ENCODE peak calls at places on chromosomes 5 and 9, in ten cellular contexts. One of them, this sample, is unnamed.

GRCh38 chr9:33934188-33934878 is 114.4 kb downstream of the UBAP2 start:
- DNase-seq in neural crest cell: no peak
- DNase-seq in NCI-H774: no peak
- DNase-seq in fibroblast of lung: no peak
- DNase-seq in ovary: no peak
- DNase-seq in stimulated activated CD8-positive, alpha-beta memory T cell treated with anti-CD3 and anti-CD28 coated beads, Interleukin-15, amount 100 ng/mL, for 24 hours: no peak
- DNase-seq in ACHN: no peak
- DNase-seq in epithelial cell of prostate: no peak
- DNase-seq in GM04504: no peak
- DNase-seq in prostate gland: no peak
- DNase-seq in this sample: no peak

GRCh38 chr5:169971780-169972179 is 8.5 kb downstream of the INSYN2B start:
- DNase-seq in epithelial cell of prostate: no peak
- DNase-seq in ovary: no peak
- DNase-seq in stimulated activated CD8-positive, alpha-beta memory T cell treated with anti-CD3 and anti-CD28 coated beads, Interleukin-15, amount 100 ng/mL, for 24 hours: no peak
- DNase-seq in NCI-H774: no peak
- DNase-seq in GM04504: no peak
- DNase-seq in fibroblast of lung: no peak
- DNase-seq in ACHN: no peak
- DNase-seq in neural crest cell: no peak
- DNase-seq in prostate gland: no peak
- DNase-seq in this sample: no peak

GRCh38 chr9:37420271-37421215 is 2.0 kb upstream of the GRHPR start:
- DNase-seq in neural crest cell: no peak
- DNase-seq in epithelial cell of prostate: no peak
- DNase-seq in fibroblast of lung: no peak
- DNase-seq in ovary: no peak
- DNase-seq in GM04504: no peak
- DNase-seq in NCI-H774: no peak
- DNase-seq in stimulated activated CD8-positive, alpha-beta memory T cell treated with anti-CD3 and anti-CD28 coated beads, Interleukin-15, amount 100 ng/mL, for 24 hours: no peak
- DNase-seq in ACHN: no peak
- DNase-seq in prostate gland: no peak
- DNase-seq in this sample: no peak

GRCh38 chr9:7333714-7334113 is 465.9 kb downstream of the DMAC1 start:
- DNase-seq in ovary: no peak
- DNase-seq in ACHN: no peak
- DNase-seq in NCI-H774: no peak
- DNase-seq in GM04504: no peak
- DNase-seq in prostate gland: no peak
- DNase-seq in fibroblast of lung: no peak
- DNase-seq in epithelial cell of prostate: no peak
- DNase-seq in stimulated activated CD8-positive, alpha-beta memory T cell treated with anti-CD3 and anti-CD28 coated beads, Interleukin-15, amount 100 ng/mL, for 24 hours: no peak
- DNase-seq in neural crest cell: no peak
- DNase-seq in this sample: no peak

GRCh38 chr5:91119941-91120850 is 262.9 kb downstream of the ARRDC3 start:
- DNase-seq in fibroblast of lung: no peak
- DNase-seq in prostate gland: no peak
- DNase-seq in ACHN: no peak
- DNase-seq in ovary: peak
- DNase-seq in neural crest cell: no peak
- DNase-seq in stimulated activated CD8-positive, alpha-beta memory T cell treated with anti-CD3 and anti-CD28 coated beads, Interleukin-15, amount 100 ng/mL, for 24 hours: no peak
- DNase-seq in GM04504: no peak
- DNase-seq in NCI-H774: peak
- DNase-seq in epithelial cell of prostate: no peak
- DNase-seq in this sample: no peak

GRCh38 chr9:133710661-133711427 is 27.3 kb downstream of the SARDH start:
- DNase-seq in epithelial cell of prostate: no peak
- DNase-seq in fibroblast of lung: no peak
- DNase-seq in stimulated activated CD8-positive, alpha-beta memory T cell treated with anti-CD3 and anti-CD28 coated beads, Interleukin-15, amount 100 ng/mL, for 24 hours: no peak
- DNase-seq in neural crest cell: no peak
- DNase-seq in prostate gland: no peak
- DNase-seq in NCI-H774: no peak
- DNase-seq in ovary: peak
- DNase-seq in ACHN: no peak
- DNase-seq in GM04504: no peak
- DNase-seq in this sample: no peak

GRCh38 chr5:30765227-30765626 is 428.3 kb upstream of the CDH6 start:
- DNase-seq in prostate gland: no peak
- DNase-seq in neural crest cell: no peak
- DNase-seq in ACHN: peak
- DNase-seq in NCI-H774: no peak
- DNase-seq in GM04504: no peak
- DNase-seq in fibroblast of lung: peak
- DNase-seq in epithelial cell of prostate: no peak
- DNase-seq in ovary: no peak
- DNase-seq in stimulated activated CD8-positive, alpha-beta memory T cell treated with anti-CD3 and anti-CD28 coated beads, Interleukin-15, amount 100 ng/mL, for 24 hours: no peak
- DNase-seq in this sample: no peak

GRCh38 chr9:110058304-110058953 is 149.5 kb downstream of the C9orf152 start:
- DNase-seq in stimulated activated CD8-positive, alpha-beta memory T cell treated with anti-CD3 and anti-CD28 coated beads, Interleukin-15, amount 100 ng/mL, for 24 hours: no peak
- DNase-seq in ovary: no peak
- DNase-seq in fibroblast of lung: peak
- DNase-seq in GM04504: no peak
- DNase-seq in NCI-H774: peak
- DNase-seq in prostate gland: no peak
- DNase-seq in neural crest cell: peak
- DNase-seq in epithelial cell of prostate: no peak
- DNase-seq in ACHN: peak
- DNase-seq in this sample: peak

GRCh38 chr5:157312492-157312891 is 46.6 kb downstream of the CYFIP2 start:
- DNase-seq in neural crest cell: peak
- DNase-seq in ovary: no peak
- DNase-seq in GM04504: no peak
- DNase-seq in epithelial cell of prostate: peak
- DNase-seq in prostate gland: peak
- DNase-seq in ACHN: peak
- DNase-seq in fibroblast of lung: peak
- DNase-seq in stimulated activated CD8-positive, alpha-beta memory T cell treated with anti-CD3 and anti-CD28 coated beads, Interleukin-15, amount 100 ng/mL, for 24 hours: no peak
- DNase-seq in NCI-H774: no peak
- DNase-seq in this sample: peak

GRCh38 chr9:127116088-127116726 is 6.2 kb downstream of the ANGPTL2 start:
- DNase-seq in GM04504: no peak
- DNase-seq in ACHN: no peak
- DNase-seq in NCI-H774: no peak
- DNase-seq in prostate gland: no peak
- DNase-seq in neural crest cell: no peak
- DNase-seq in ovary: no peak
- DNase-seq in stimulated activated CD8-positive, alpha-beta memory T cell treated with anti-CD3 and anti-CD28 coated beads, Interleukin-15, amount 100 ng/mL, for 24 hours: no peak
- DNase-seq in fibroblast of lung: no peak
- DNase-seq in epithelial cell of prostate: no peak
- DNase-seq in this sample: peak

GRCh38 chr9:117411547-117411946 is 3.3 kb downstream of the ASTN2 start:
- DNase-seq in stimulated activated CD8-positive, alpha-beta memory T cell treated with anti-CD3 and anti-CD28 coated beads, Interleukin-15, amount 100 ng/mL, for 24 hours: no peak
- DNase-seq in NCI-H774: peak
- DNase-seq in epithelial cell of prostate: no peak
- DNase-seq in ovary: no peak
- DNase-seq in neural crest cell: peak
- DNase-seq in prostate gland: peak
- DNase-seq in ACHN: peak
- DNase-seq in GM04504: no peak
- DNase-seq in fibroblast of lung: peak
- DNase-seq in this sample: peak

This sample was measured in H4.